ENCODE peak calls at places on chromosome 21, in eight cellular contexts. Z is GM12865, F is fibroblast of mammary gland, O is adrenal gland, L is dorsolateral prefrontal cortex, P is heart left ventricle, B is foreskin fibroblast, Q is foreskin keratinocyte. U is an unnamed sample.

GRCh38 chr21:41716756-41717155 is 50.1 kb downstream of the RIPK4 start:
- DNase-seq in Z (no peak), F (no peak), O (no peak), L (no peak), P (no peak), B (no peak), Q (no peak), U (no peak)

GRCh38 chr21:41678016-41678935 is 88.6 kb downstream of the RIPK4 start:
- DNase-seq in Z (no peak), F (no peak), O (no peak), L (no peak), P (no peak), B (no peak), Q (peak), U (peak)

GRCh38 chr21:44002511-44002910 is 9.6 kb upstream of the TRAPPC10 start:
- DNase-seq in Z (no peak), F (no peak), O (no peak), L (no peak), P (no peak), B (no peak), Q (no peak), U (peak)

GRCh38 chr21:26806734-26807372 is 38.4 kb downstream of the ADAMTS1 start:
- DNase-seq in Z (no peak), F (peak), O (no peak), L (no peak), P (no peak), B (peak), Q (peak), U (no peak)

GRCh38 chr21:26127073-26127814 is 43.3 kb downstream of the APP start:
- DNase-seq in Z (no peak), F (no peak), O (no peak), L (no peak), P (no peak), B (no peak), Q (no peak), U (no peak)

GRCh38 chr21:17451364-17451869 is 61.4 kb upstream of the CXADR start:
- DNase-seq in Z (no peak), F (peak), O (peak), L (no peak), P (no peak), B (peak), Q (peak), U (no peak)

GRCh38 chr21:39799178-39799577 is 54.2 kb downstream of the IGSF5 start:
- DNase-seq in Z (no peak), F (no peak), O (no peak), L (peak), P (peak), B (no peak), Q (no peak), U (no peak)

GRCh38 chr21:46661211-46661625 is 25.7 kb downstream of the PRMT2 start:
- DNase-seq in Z (peak), F (peak), O (peak), L (peak), P (peak), B (peak), Q (no peak), U (no peak)

GRCh38 chr21:45381036-45381787 is 23.8 kb upstream of the COL18A1 start:
- DNase-seq in Z (no peak), F (no peak), O (no peak), L (no peak), P (peak), B (no peak), Q (no peak), U (peak)
- TF ChIP-seq CTCF in Z (no peak), F (no peak), O (no peak), L (no peak), P (no peak), B (no peak), Q (no peak), U (no peak)

DNA sequence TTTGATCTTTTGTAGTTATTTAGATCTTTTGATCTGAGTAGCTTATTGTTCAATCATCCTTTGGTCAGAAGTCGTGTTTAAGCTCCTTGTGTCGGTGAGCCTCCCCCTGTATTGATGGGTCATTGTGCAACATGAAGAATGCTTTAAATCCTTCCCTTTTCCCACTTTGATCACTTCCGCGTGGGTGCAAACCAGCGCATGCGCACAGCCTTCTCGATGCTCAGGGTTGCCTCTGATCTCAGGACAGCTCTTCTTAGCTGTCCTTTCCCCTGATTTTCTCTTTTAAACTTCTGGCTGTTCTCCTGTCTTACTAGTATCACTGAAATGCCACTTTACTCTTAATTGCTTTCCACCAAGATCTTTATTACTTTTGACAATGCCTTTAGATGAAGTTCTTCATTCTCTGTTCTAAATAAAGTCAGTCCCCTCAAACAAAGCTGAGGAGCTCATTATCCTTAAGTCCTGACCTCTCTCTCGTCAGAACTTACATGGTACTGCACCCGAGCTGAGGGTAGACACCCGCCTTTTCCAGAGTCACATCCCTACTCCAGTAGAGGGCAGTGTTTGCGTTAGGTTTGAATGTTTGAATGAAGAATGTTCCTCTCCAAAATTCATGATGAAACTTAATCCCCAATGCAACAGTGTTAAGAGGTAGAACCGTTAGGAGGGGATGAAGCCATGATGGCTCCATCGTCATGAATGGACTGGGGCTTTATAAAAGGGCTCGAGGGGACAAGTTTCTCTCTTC is 547.9 kb upstream of the TMPRSS15 start:
- DNase-seq in Z (peak), F (peak), O (peak), L (no peak), P (no peak), B (no peak), Q (peak), U (no peak)
- TF ChIP-seq CTCF in Z (no peak), F (no peak), O (peak), L (peak), P (peak), B (no peak), Q (peak), U (peak)

DNA sequence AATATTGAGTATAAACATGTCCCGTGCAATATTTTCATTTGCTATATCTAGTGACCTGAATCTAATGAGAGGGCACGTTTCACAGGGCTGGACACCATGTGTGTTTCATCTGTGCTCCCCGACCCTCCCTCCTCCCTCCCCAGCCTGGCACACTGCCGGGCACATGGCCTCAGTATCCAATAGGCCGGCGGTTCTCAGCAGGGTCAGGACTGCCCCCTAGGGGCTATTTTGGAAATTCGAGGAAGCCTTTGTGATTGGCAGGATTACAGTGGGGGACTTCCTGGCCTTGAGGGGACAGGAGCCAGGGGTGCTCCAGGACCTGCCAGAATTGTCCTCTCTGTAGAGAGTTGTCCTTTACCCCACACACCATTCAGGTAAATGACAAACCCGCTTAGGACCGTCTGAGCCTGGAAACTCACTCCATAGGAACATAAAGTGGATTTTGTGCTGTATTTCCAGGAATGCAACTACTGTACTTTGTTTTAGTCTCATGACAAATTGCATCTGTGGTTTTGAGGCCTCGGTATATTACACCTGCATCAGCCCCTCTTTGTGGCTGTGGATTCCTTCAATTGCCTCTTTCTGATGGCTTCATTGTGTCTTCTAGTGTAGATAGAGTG is 109.5 kb upstream of the SIM2 start:
- DNase-seq in Z (peak), F (peak), O (peak), L (no peak), P (no peak), B (peak), Q (no peak), U (no peak)
- TF ChIP-seq CTCF in Z (peak), F (peak), O (peak), L (peak), P (no peak), B (peak), Q (peak), U (peak)

GRCh38 chr21:37564341-37564923 is 197.9 kb downstream of the DYRK1A start:
- DNase-seq in Z (peak), F (peak), O (peak), L (peak), P (peak), B (peak), Q (peak), U (no peak)
- TF ChIP-seq CTCF in Z (no peak), F (no peak), O (no peak), L (no peak), P (no peak), B (no peak), Q (peak), U (peak)

GRCh38 chr21:22795091-22795490 is 1796.9 kb downstream of the NCAM2 start:
- DNase-seq in Z (no peak), F (no peak), O (no peak), L (no peak), P (no peak), B (no peak), Q (no peak), U (no peak)
- TF ChIP-seq CTCF in Z (no peak), F (no peak), O (no peak), L (no peak), P (no peak), B (no peak), Q (no peak), U (no peak)

GRCh38 chr21:31656199-31657095 is 3.0 kb upstream of the SOD1 start:
- DNase-seq in Z (peak), F (peak), O (no peak), L (no peak), P (no peak), B (no peak), Q (no peak), U (no peak)

GRCh38 chr21:31658053-31658452 is 1.4 kb upstream of the SOD1 start:
- DNase-seq in Z (no peak), F (no peak), O (peak), L (no peak), P (no peak), B (no peak), Q (no peak), U (no peak)

GRCh38 chr21:31660134-31660565 is 657 bp downstream of the SOD1 start:
- DNase-seq in Z (peak), F (no peak), O (no peak), L (no peak), P (no peak), B (peak), Q (no peak), U (no peak)

GRCh38 chr21:31663584-31664249 is 4.2 kb downstream of the SOD1 start:
- DNase-seq in Z (no peak), F (no peak), O (no peak), L (no peak), P (no peak), B (no peak), Q (no peak), U (no peak)

GRCh38 chr21:31659286-31660133 is at the start of gene SOD1:
- DNase-seq in Z (peak), F (peak), O (peak), L (peak), P (peak), B (peak), Q (peak), U (peak)
- TF ChIP-seq CTCF in Z (no peak), F (no peak), O (peak), L (peak), P (no peak), B (no peak), Q (no peak), U (peak)

U was measured in chondrocyte.